ENCODE peak calls at places on chromosomes 11 and 22, in eight cellular contexts. X is foreskin fibroblast, B is RWPE1, Y is NCI-H1105, A is SK-N-SH, J is HTR-8/SVneo, N is cardiac fibroblast, D is right lobe of liver. E is an unnamed sample.

GRCh38 chr11:79397252-79397651 is 43.6 kb downstream of the TENM4 start:
- DNase-seq in N (peak), X (peak), A (no peak), D (no peak), Y (no peak), B (no peak), J (no peak), E (no peak)

GRCh38 chr11:62574363-62575057 is 819 bp upstream of the EEF1G start:
- DNase-seq in X (peak), A (peak), D (peak), Y (peak), N (peak), B (peak), J (peak), E (no peak)

GRCh38 chr11:130001491-130002351 is 914 bp downstream of the PRDM10 start:
- DNase-seq in A (no peak), J (no peak), Y (peak), N (peak), D (peak), X (peak), B (peak), E (peak)

GRCh38 chr11:128174465-128175101 is 412.8 kb downstream of the ETS1 start:
- DNase-seq in D (no peak), N (peak), X (peak), A (no peak), J (peak), Y (no peak), B (no peak), E (peak)

GRCh38 chr22:41288245-41288946 is 2.4 kb upstream of the RANGAP1 start:
- DNase-seq in D (peak), Y (no peak), X (peak), J (peak), A (no peak), N (peak), B (peak), E (peak)

GRCh38 chr11:69053169-69053477 is 4.4 kb downstream of the TPCN2 start:
- DNase-seq in X (no peak), N (no peak), A (no peak), B (no peak), Y (no peak), J (no peak), D (no peak), E (no peak)

GRCh38 chr11:104075716-104076115 is 39.3 kb downstream of the DDI1 start:
- DNase-seq in N (no peak), B (no peak), X (no peak), A (no peak), J (no peak), Y (no peak), D (no peak), E (no peak)

GRCh38 chr11:37849731-37850130 is 1251.7 kb upstream of the RAG2 start:
- DNase-seq in N (no peak), B (no peak), Y (no peak), D (no peak), A (peak), J (no peak), X (peak), E (no peak)

GRCh38 chr11:62360685-62361084 is 23.4 kb downstream of the ASRGL1 start:
- DNase-seq in N (peak), D (no peak), J (no peak), A (no peak), Y (no peak), B (no peak), X (no peak), E (no peak)

GRCh38 chr11:57637626-57638004 is 12.1 kb downstream of the YPEL4 start:
- DNase-seq in X (peak), D (no peak), B (no peak), J (peak), Y (no peak), A (peak), N (no peak), E (no peak)

GRCh38 chr11:124835918-124836317 is 29.3 kb upstream of the ROBO3 start:
- DNase-seq in J (no peak), X (no peak), A (no peak), Y (no peak), D (no peak), N (no peak), B (no peak), E (no peak)

GRCh38 chr11:119342362-119343130 is 1.9 kb upstream of the C1QTNF5 start:
- DNase-seq in A (no peak), X (no peak), Y (no peak), J (no peak), D (peak), N (no peak), B (no peak), E (no peak)

GRCh38 chr22:30903876-30904460 is 64.6 kb downstream of the MORC2 start:
- DNase-seq in D (peak), N (no peak), X (no peak), A (no peak), Y (no peak), B (no peak), J (no peak), E (no peak)

E was measured in A549.